ENCODE peak calls at places on chromosomes 6 and 20, in six cellular contexts. Z is T-helper 2 cell, J is HL-60, R is NCI-H69, N is NCI-H748 treated with DMSO at 0.1 percent for 48 hours, M is NCI-H526. S is an unnamed sample.

GRCh38 chr6:144661101-144661806 is 376.1 kb downstream of the UTRN start:
- DNase-seq in J (no peak), M (peak; percentile 63), N (peak; percentile 87), Z (no peak), R (peak; percentile 99), S (no peak)

GRCh38 chr6:40958740-40959139 is 80.3 kb downstream of the UNC5CL start:
- DNase-seq in M (no peak), Z (no peak), N (no peak), J (no peak), R (no peak), S (no peak)

GRCh38 chr20:50409495-50409894 is 100.7 kb upstream of the PTPN1 start:
- DNase-seq in N (no peak), J (peak; percentile 59), M (no peak), Z (no peak), R (no peak), S (no peak)

GRCh38 chr20:59250293-59250692 is 50.1 kb upstream of the EDN3 start:
- DNase-seq in N (no peak), Z (no peak), J (no peak), R (no peak), M (no peak), S (no peak)

GRCh38 chr6:2351090-2351489 is 105.7 kb upstream of the GMDS start:
- DNase-seq in J (no peak), Z (no peak), N (no peak), R (no peak), M (no peak), S (peak; percentile 6)

GRCh38 chr6:166430269-166430668 is 47.5 kb upstream of the MPC1 start:
- DNase-seq in J (no peak), R (no peak), Z (no peak), M (no peak), N (no peak), S (no peak)

GRCh38 chr6:131831392-131831791 is 23.6 kb downstream of the ENPP1 start:
- DNase-seq in Z (no peak), R (no peak), N (no peak), J (no peak), M (no peak), S (no peak)

GRCh38 chr20:25532015-25532751 is 53.1 kb downstream of the NINL start:
- DNase-seq in R (peak; percentile 46), N (no peak), M (no peak), Z (no peak), J (no peak), S (no peak)

GRCh38 chr6:39841291-39841690 is 49.1 kb downstream of the DAAM2 start:
- DNase-seq in Z (no peak), M (no peak), R (no peak), N (no peak), J (no peak), S (no peak)

GRCh38 chr6:41693866-41694265 is 41.5 kb downstream of the TFEB start:
- DNase-seq in N (no peak), Z (no peak), J (no peak), R (no peak), M (no peak), S (no peak)

S was measured in LNCaP clone FGC.